ENCODE peak calls at places on chromosomes 4 and X, in seven cellular contexts. J is breast epithelium, E is A549, I is BJ, W is fibroblast of pulmonary artery, Q is stomach, A is chondrocyte. T is an unnamed sample.

GRCh38 chr4:145557720-145558119 is 61.5 kb upstream of the MMAA start:
- DNase-seq in W (peak; percentile 82), E (peak; percentile 45), A (no peak), J (no peak), Q (peak; percentile 60), I (no peak), T (peak; percentile 49)

GRCh38 chr4:177220376-177220775 is 89.3 kb upstream of the NEIL3 start:
- DNase-seq in W (peak; percentile 75), E (no peak), I (no peak), J (no peak), Q (no peak), A (no peak), T (no peak)

GRCh38 chr4:8229341-8229975 is 30.4 kb downstream of the SH3TC1 start:
- DNase-seq in W (no peak), A (no peak), I (no peak), E (no peak), J (no peak), Q (no peak), T (no peak)

GRCh38 chrX:102723456-102723855 is 2.9 kb downstream of the GPRASP3 start:
- DNase-seq in A (no peak), Q (no peak), I (no peak), E (no peak), W (no peak), J (no peak), T (no peak)

GRCh38 chr4:102452854-102453253 is 48.3 kb upstream of the NFKB1 start:
- DNase-seq in I (no peak), E (no peak), J (no peak), A (no peak), W (no peak), Q (no peak), T (no peak)

GRCh38 chr4:124386163-124386562 is 326.4 kb downstream of the ANKRD50 start:
- DNase-seq in A (no peak), J (no peak), W (peak; percentile 26), I (no peak), Q (no peak), E (no peak), T (no peak)

GRCh38 chrX:155534800-155535199 is 76.4 kb upstream of the F8A3 start:
- DNase-seq in A (no peak), J (no peak), Q (no peak), W (peak; percentile 0), E (peak; percentile 3), I (no peak), T (no peak)

GRCh38 chr4:128291096-128291495 is 3.5 kb upstream of the PGRMC2 start:
- DNase-seq in A (no peak), I (no peak), E (no peak), W (no peak), J (no peak), Q (no peak), T (no peak)

GRCh38 chrX:331145-331771 is 12.7 kb upstream of the GTPBP6 start:
- DNase-seq in I (no peak), Q (no peak), E (no peak), W (peak; percentile 38), J (no peak), A (peak; percentile 92), T (no peak)

GRCh38 chr4:82721819-82722423 is 76.7 kb downstream of the SCD5 start:
- DNase-seq in W (no peak), I (no peak), A (no peak), E (peak; percentile 41), Q (peak; percentile 39), J (no peak), T (no peak)

GRCh38 chrX:50638123-50638522 is 167.5 kb upstream of the DGKK start:
- DNase-seq in Q (no peak), E (no peak), A (no peak), I (no peak), W (peak; percentile 49), J (no peak), T (no peak)

GRCh38 chr4:3801931-3802550 is 35.9 kb downstream of the ADRA2C start:
- DNase-seq in E (no peak), I (no peak), W (no peak), A (peak; percentile 80), Q (no peak), J (no peak), T (no peak)

GRCh38 chr4:168864831-168865541 is 145.1 kb downstream of the CBR4 start:
- DNase-seq in I (no peak), A (no peak), J (no peak), W (peak; percentile 56), E (no peak), Q (no peak), T (peak; percentile 73)

GRCh38 chrX:63768760-63769159 is 16.3 kb downstream of the ARHGEF9 start:
- DNase-seq in J (no peak), A (no peak), I (no peak), W (no peak), Q (no peak), E (no peak), T (no peak)

GRCh38 chrX:68820476-68821110 is 8.2 kb upstream of the EFNB1 start:
- DNase-seq in J (no peak), E (no peak), W (no peak), I (no peak), A (peak; percentile 61), Q (no peak), T (no peak)

GRCh38 chr4:84849051-84849640 is 117.3 kb downstream of the WDFY3 start:
- DNase-seq in Q (no peak), W (no peak), J (no peak), A (no peak), E (no peak), I (no peak), T (no peak)

GRCh38 chr4:153750197-153750817 is 9.5 kb downstream of the RNF175 start:
- DNase-seq in E (peak; percentile 51), W (peak; percentile 82), I (peak; percentile 19), J (peak; percentile 51), Q (peak; percentile 42), A (no peak), T (peak; percentile 68)

GRCh38 chr4:20832821-20833220 is 132.6 kb downstream of the PACRGL start:
- DNase-seq in E (no peak), A (no peak), W (peak; percentile 53), Q (no peak), J (no peak), I (no peak), T (no peak)

GRCh38 chr4:88672987-88673386 is 24.6 kb downstream of the NAP1L5 start:
- DNase-seq in E (peak; percentile 30), A (no peak), Q (peak; percentile 34), J (no peak), W (peak; percentile 65), I (no peak), T (no peak)

GRCh38 chr4:124455671-124456070 is 256.9 kb downstream of the ANKRD50 start:
- DNase-seq in A (no peak), Q (no peak), E (no peak), W (no peak), I (no peak), J (no peak), T (no peak)

GRCh38 chrX:118423558-118423957 is 72.1 kb upstream of the DOCK11 start:
- DNase-seq in E (no peak), J (no peak), A (no peak), W (no peak), Q (no peak), I (no peak), T (no peak)

GRCh38 chr4:139642364-139642763 is 23.3 kb upstream of the MGST2 start:
- DNase-seq in W (peak; percentile 44), Q (no peak), I (no peak), A (no peak), E (peak; percentile 19), J (no peak), T (no peak)

GRCh38 chrX:109374276-109374960 is 107.5 kb downstream of the GUCY2F start:
- DNase-seq in I (no peak), W (peak; percentile 4), Q (no peak), E (no peak), A (no peak), J (no peak), T (no peak)

GRCh38 chr4:7763788-7764187 is 175.9 kb downstream of the AFAP1 start:
- DNase-seq in Q (no peak), A (peak; percentile 36), J (no peak), E (peak; percentile 11), W (peak; percentile 48), I (no peak), T (peak; percentile 49)

GRCh38 chrX:120137439-120137838 is 21.0 kb upstream of the RHOXF2 start:
- DNase-seq in A (no peak), W (no peak), J (no peak), E (no peak), Q (no peak), I (no peak), T (no peak)
- TF ChIP-seq CTCF in A (no peak), W (no peak), J (no peak), E (peak; percentile 57), Q (no peak), I (no peak), T (no peak)

DNA sequence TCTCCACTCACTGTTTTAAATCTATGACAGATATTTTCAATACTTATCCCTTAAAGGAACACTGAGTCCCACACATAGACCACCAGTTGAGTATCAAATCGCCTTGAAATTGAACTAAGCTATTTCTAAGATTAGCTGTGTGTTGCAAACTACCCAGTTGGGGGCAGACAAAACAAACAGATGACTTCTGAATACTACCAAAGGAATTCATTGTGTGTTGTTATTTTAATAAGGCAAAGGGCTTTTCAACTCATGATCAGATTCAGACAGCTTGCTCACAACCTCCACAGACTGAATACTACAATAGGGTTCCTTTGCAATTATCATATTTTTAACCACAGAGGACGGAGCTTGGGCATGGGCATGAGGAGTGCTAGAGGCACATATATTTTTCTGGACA is 283.0 kb upstream of the GPC4 start:
- DNase-seq in Q (no peak), E (no peak), J (no peak), W (peak; percentile 38), I (no peak), A (no peak), T (peak; percentile 26)
- TF ChIP-seq CTCF in Q (no peak), E (no peak), J (no peak), W (peak; percentile 27), I (peak; percentile 18), A (peak; percentile 78), T (no peak)

DNA sequence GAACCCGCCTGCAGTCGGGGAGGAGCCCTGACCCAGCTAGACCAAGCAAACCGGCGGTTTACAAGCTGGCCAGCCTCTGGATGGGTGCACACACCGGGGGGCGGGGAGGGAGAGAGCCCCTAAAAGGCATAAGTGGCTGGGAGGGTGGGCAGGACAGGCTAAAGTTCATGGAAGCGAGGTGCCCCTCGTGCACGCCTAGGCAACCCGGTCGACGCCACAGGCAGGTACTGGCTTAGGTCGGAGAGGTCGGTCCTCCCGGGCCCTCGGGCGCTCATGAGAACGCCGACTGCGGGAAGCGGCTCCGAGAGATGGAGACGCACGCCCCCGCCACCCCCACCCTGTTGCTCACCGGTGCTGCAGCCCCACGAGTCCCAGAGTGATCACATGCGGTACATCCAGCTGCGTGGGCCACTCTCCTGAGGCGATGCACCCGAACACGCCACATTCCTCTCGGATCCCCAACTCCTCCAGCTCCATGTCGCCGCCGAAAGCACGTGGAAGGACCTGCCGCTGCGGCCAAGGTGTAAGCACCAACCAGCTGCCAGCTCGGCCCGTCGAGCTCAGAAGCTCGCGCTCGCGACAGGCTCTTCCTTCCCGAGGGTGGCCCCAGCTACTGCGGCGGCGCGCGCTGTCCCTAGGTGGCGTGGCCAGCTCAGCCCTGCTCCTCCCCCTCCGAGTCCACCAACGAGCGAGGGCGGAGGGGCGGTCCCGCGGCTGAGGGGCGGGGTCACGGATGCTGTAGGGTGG is at the start of gene PPAT:
- DNase-seq in Q (peak; percentile 99), E (peak; percentile 97), I (peak; percentile 76), A (peak; percentile 100), J (peak; percentile 97), W (peak; percentile 98), T (peak; percentile 90)
- TF ChIP-seq CTCF in Q (peak; percentile 14), E (no peak), I (peak; percentile 45), A (peak; percentile 52), J (peak; percentile 45), W (peak; percentile 13), T (peak; percentile 31)

GRCh38 chr4:180962268-180962667 is 1280.9 kb upstream of the TENM3 start:
- DNase-seq in A (no peak), Q (no peak), I (no peak), W (no peak), J (no peak), E (no peak), T (no peak)

GRCh38 chr4:180960758-180961401 is 1282.3 kb upstream of the TENM3 start:
- DNase-seq in J (no peak), W (no peak), Q (no peak), E (no peak), A (no peak), I (no peak), T (no peak)
- TF ChIP-seq CTCF in J (no peak), W (no peak), Q (no peak), E (no peak), A (peak; percentile 69), I (no peak), T (peak; percentile 19)